ENCODE peak calls at places on chromosomes 13 and 19, in seven cellular contexts. O is AG09319; T is CD8-positive, alpha-beta T cell; M is cardiac fibroblast; R is IMR-90; I is left lung; S is NB4. K is an unnamed sample.

GRCh38 chr13:49791214-49791752 is 1.2 kb downstream of the KPNA3 start:
- DNase-seq in O (no peak), T (peak), M (peak), R (peak), I (no peak), S (peak), K (peak)

GRCh38 chr13:26601669-26602068 is 44.2 kb downstream of the WASF3 start:
- DNase-seq in O (no peak), T (no peak), M (peak), R (peak), I (no peak), S (peak), K (peak)

GRCh38 chr19:30512748-30513389 is 140.7 kb downstream of the ZNF536 start:
- DNase-seq in O (no peak), T (no peak), M (no peak), R (no peak), I (no peak), S (no peak), K (no peak)

GRCh38 chr19:28472111-28472510 is 740.8 kb downstream of the UQCRFS1 start:
- DNase-seq in O (no peak), T (no peak), M (peak), R (no peak), I (no peak), S (no peak), K (peak)

GRCh38 chr19:47376589-47377144 is 27.6 kb downstream of the DHX34 start:
- DNase-seq in O (no peak), T (no peak), M (no peak), R (no peak), I (no peak), S (peak), K (no peak)

GRCh38 chr19:38264486-38265212 is at the start of gene SPINT2:
- DNase-seq in O (no peak), T (peak), M (no peak), R (no peak), I (peak), S (no peak), K (no peak)

GRCh38 chr19:49125025-49125731 is 5.8 kb downstream of the PPFIA3 start:
- DNase-seq in O (no peak), T (no peak), M (no peak), R (no peak), I (no peak), S (no peak), K (no peak)

GRCh38 chr13:90445179-90445578 is 902.3 kb upstream of the MIR17HG start:
- DNase-seq in O (peak), T (no peak), M (peak), R (peak), I (no peak), S (no peak), K (peak)

GRCh38 chr13:27079421-27079958 is 92.1 kb downstream of the USP12 start:
- DNase-seq in O (peak), T (no peak), M (peak), R (peak), I (no peak), S (peak), K (peak)

GRCh38 chr19:12721656-12722565 is 1.8 kb downstream of the TNPO2 start:
- DNase-seq in O (peak), T (peak), M (peak), R (peak), I (peak), S (peak), K (peak)

GRCh38 chr19:30667227-30667626 is 295.0 kb downstream of the ZNF536 start:
- DNase-seq in O (no peak), T (no peak), M (no peak), R (no peak), I (no peak), S (no peak), K (no peak)

GRCh38 chr19:15358918-15359317 is 20.7 kb downstream of the AKAP8 start:
- DNase-seq in O (no peak), T (no peak), M (peak), R (peak), I (no peak), S (no peak), K (peak)

GRCh38 chr19:46515879-46516350 is 20.2 kb upstream of the PNMA8B start:
- DNase-seq in O (no peak), T (peak), M (peak), R (peak), I (no peak), S (peak), K (peak)

GRCh38 chr13:42720116-42720857 is 61.1 kb upstream of the FAM216B start:
- DNase-seq in O (peak), T (no peak), M (peak), R (peak), I (peak), S (peak), K (peak)

GRCh38 chr13:48578516-48579166 is 45.8 kb upstream of the RCBTB2 start:
- DNase-seq in O (no peak), T (no peak), M (no peak), R (no peak), I (no peak), S (peak), K (no peak)

GRCh38 chr19:33194527-33194883 is 375 bp downstream of the LRP3 start:
- DNase-seq in O (no peak), T (no peak), M (peak), R (no peak), I (no peak), S (no peak), K (no peak)

GRCh38 chr13:43493496-43494000 is 293.2 kb downstream of the ENOX1 start:
- DNase-seq in O (no peak), T (no peak), M (no peak), R (no peak), I (no peak), S (no peak), K (no peak)

GRCh38 chr19:41649827-41650226 is 23.0 kb upstream of the CEACAM4 start:
- DNase-seq in O (no peak), T (no peak), M (peak), R (no peak), I (no peak), S (no peak), K (no peak)

GRCh38 chr13:29562762-29563161 is 32.7 kb downstream of the SLC7A1 start:
- DNase-seq in O (no peak), T (no peak), M (no peak), R (no peak), I (no peak), S (no peak), K (no peak)

GRCh38 chr13:98797456-98797855 is 45.0 kb upstream of the SLC15A1 start:
- DNase-seq in O (no peak), T (no peak), M (no peak), R (no peak), I (no peak), S (no peak), K (no peak)

GRCh38 chr13:34179481-34179880 is 361.5 kb downstream of the RFC3 start:
- DNase-seq in O (no peak), T (no peak), M (peak), R (peak), I (no peak), S (no peak), K (peak)

GRCh38 chr13:51914137-51914493 is 52.3 kb downstream of the CCDC70 start:
- DNase-seq in O (no peak), T (no peak), M (no peak), R (no peak), I (no peak), S (no peak), K (no peak)

GRCh38 chr19:13155472-13156284 is 5.5 kb downstream of the IER2 start:
- DNase-seq in O (peak), T (peak), M (peak), R (peak), I (peak), S (peak), K (peak)

GRCh38 chr13:80783926-80784325 is 443.0 kb upstream of the SPRY2 start:
- DNase-seq in O (no peak), T (no peak), M (peak), R (no peak), I (no peak), S (no peak), K (peak)

GRCh38 chr13:20118268-20119140 is 42.3 kb downstream of the GJA3 start:
- DNase-seq in O (no peak), T (peak), M (peak), R (no peak), I (peak), S (no peak), K (peak)

GRCh38 chr19:11659612-11660011 is 62.3 kb downstream of the ZNF627 start:
- DNase-seq in O (no peak), T (no peak), M (peak), R (peak), I (no peak), S (peak), K (peak)

GRCh38 chr19:53865523-53865917 is 2.2 kb upstream of the MYADM start:
- DNase-seq in O (no peak), T (peak), M (peak), R (no peak), I (no peak), S (peak), K (no peak)

GRCh38 chr13:27481766-27482165 is 31.4 kb upstream of the MTIF3 start:
- DNase-seq in O (no peak), T (no peak), M (peak), R (peak), I (peak), S (peak), K (peak)

GRCh38 chr13:112746044-112746443 is 56.2 kb downstream of the ATP11A start:
- DNase-seq in O (no peak), T (no peak), M (no peak), R (no peak), I (peak), S (no peak), K (no peak)

GRCh38 chr19:27972291-27973040 is 1240.5 kb downstream of the UQCRFS1 start:
- DNase-seq in O (no peak), T (no peak), M (peak), R (no peak), I (no peak), S (no peak), K (peak)

GRCh38 chr13:57633141-57633949 is 1.8 kb downstream of the PCDH17 start:
- DNase-seq in O (no peak), T (no peak), M (peak), R (no peak), I (peak), S (no peak), K (no peak)

GRCh38 chr19:17775245-17775927 is 19.6 kb upstream of the B3GNT3 start:
- DNase-seq in O (no peak), T (peak), M (peak), R (peak), I (no peak), S (peak), K (peak)

GRCh38 chr13:31349156-31349555 is 149.4 kb downstream of the B3GLCT start:
- DNase-seq in O (no peak), T (no peak), M (no peak), R (no peak), I (no peak), S (no peak), K (no peak)

GRCh38 chr19:14479985-14480694 is 5.0 kb upstream of the PTGER1 start:
- DNase-seq in O (no peak), T (peak), M (no peak), R (peak), I (no peak), S (peak), K (no peak)

GRCh38 chr13:90154311-90154960 is 1193.1 kb upstream of the MIR17HG start:
- DNase-seq in O (no peak), T (no peak), M (no peak), R (no peak), I (no peak), S (no peak), K (no peak)

GRCh38 chr13:27076411-27076810 is 95.2 kb downstream of the USP12 start:
- DNase-seq in O (no peak), T (no peak), M (peak), R (peak), I (no peak), S (no peak), K (peak)

GRCh38 chr19:5968431-5969373 is 9.2 kb downstream of the RANBP3 start:
- DNase-seq in O (no peak), T (no peak), M (no peak), R (no peak), I (peak), S (no peak), K (no peak)

GRCh38 chr19:40433391-40434216 is 7.8 kb upstream of the SERTAD1 start:
- DNase-seq in O (peak), T (peak), M (peak), R (peak), I (peak), S (peak), K (peak)

GRCh38 chr19:43518051-43518450 is 8.9 kb downstream of the ETHE1 start:
- DNase-seq in O (no peak), T (no peak), M (no peak), R (no peak), I (no peak), S (no peak), K (no peak)

GRCh38 chr13:50805805-50806204 is 37.7 kb downstream of the DLEU7 start:
- DNase-seq in O (no peak), T (no peak), M (peak), R (peak), I (no peak), S (peak), K (peak)
- TF ChIP-seq CTCF in O (no peak), T (no peak), M (peak), R (peak), I (no peak), S (no peak), K (no peak)

DNA sequence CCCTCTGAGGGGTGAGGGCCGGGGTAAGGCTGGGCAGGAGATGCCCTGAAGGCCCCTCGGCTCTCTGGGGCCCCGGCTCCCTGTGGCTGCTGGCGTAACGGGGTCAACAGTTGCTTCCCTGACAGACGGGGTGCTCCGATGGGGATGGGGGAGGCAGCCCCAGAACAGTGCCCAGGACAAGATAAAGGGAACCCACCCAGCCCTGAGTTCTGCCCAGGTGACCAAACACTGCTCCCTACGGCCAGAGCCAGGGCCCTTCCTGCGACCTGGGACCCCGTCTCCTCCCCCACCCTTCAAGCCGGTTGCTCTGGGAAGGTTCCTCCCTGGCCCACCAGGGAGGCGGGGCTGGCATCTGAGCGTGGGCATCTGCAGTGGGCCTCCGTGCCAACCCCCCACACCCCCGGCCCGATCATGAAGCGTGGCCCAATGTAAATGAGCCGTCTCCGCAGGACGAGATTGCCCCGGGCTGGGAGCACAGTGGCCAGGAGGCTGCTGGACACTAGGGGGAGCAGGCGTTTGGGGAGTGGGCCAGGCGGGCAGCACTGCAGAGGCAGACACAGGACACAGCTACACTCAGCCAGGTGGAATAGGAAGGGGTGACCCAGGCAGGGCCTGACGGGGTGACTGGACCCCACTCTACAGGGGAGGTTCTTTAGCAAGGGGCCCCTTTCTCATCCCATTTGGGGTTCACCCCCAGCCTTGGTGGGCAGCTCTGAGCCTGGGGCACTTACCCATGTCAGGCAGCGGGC is 1.1 kb upstream of the NKPD1 start:
- DNase-seq in O (no peak), T (no peak), M (peak), R (peak), I (no peak), S (no peak), K (peak)
- TF ChIP-seq CTCF in O (peak), T (no peak), M (peak), R (peak), I (peak), S (peak), K (peak)

GRCh38 chr19:58518261-58519086 is 1.1 kb downstream of the ZBTB45 start:
- DNase-seq in O (no peak), T (no peak), M (peak), R (no peak), I (no peak), S (peak), K (no peak)

GRCh38 chr19:58515259-58515658 is 3.5 kb upstream of the SLC27A5 start:
- DNase-seq in O (no peak), T (no peak), M (no peak), R (no peak), I (no peak), S (no peak), K (no peak)

GRCh38 chr19:58516246-58516836 is 3.3 kb downstream of the ZBTB45 start:
- DNase-seq in O (no peak), T (no peak), M (no peak), R (no peak), I (no peak), S (no peak), K (no peak)

GRCh38 chr19:58519087-58519354 is 589 bp downstream of the ZBTB45 start:
- DNase-seq in O (peak), T (peak), M (peak), R (peak), I (peak), S (peak), K (peak)

DNA sequence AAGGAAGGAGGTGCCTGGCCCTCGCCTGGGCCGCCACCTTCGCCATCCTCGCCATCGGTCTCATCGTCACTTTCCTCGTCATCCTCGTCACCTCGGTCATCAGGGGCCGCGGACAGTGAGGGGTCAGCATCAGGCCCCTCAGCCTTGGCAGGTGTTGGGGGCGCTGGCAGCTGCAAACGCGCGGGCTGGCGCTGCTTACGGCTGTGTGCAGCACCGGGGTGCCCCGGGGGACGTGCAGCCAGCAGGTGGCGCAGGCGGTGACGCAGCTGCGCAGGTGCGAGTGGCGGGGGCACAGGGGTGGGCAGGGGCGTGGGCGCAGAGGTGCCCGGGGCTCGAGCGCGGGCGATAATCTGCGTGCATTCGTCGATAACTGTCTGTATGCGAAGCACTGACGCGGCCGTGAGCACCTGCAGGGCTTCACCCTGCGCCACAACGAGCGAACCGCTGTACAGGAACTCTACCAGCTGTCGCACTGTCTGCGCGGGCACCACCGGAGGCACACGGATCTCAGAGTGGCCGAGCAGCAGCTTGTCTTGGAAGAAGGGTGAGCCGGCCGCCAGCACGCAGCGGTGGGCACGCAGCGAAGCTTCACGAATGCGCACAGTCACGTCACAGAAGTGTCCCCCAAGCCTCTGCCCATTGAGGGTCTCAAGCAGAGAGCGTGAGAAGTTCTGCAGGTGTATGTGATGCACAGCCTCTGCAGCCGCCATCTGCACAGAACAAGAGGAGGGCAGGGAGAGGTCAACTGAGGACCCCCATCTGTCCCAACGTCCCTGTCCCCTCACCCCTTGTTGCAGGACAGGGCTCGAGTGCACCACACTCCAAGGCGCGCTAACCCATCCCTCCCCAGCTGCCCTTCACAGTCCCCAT is 2.4 kb downstream of the ZBTB45 start:
- DNase-seq in O (no peak), T (no peak), M (no peak), R (no peak), I (no peak), S (no peak), K (no peak)
- TF ChIP-seq CTCF in O (no peak), T (no peak), M (no peak), R (no peak), I (no peak), S (peak), K (no peak)

GRCh38 chr19:3603121-3603841 is 3.4 kb downstream of the TBXA2R start:
- DNase-seq in O (no peak), T (no peak), M (no peak), R (no peak), I (no peak), S (no peak), K (no peak)

GRCh38 chr19:3599776-3600183 is 6.9 kb downstream of the TBXA2R start:
- DNase-seq in O (no peak), T (no peak), M (no peak), R (no peak), I (no peak), S (no peak), K (no peak)

GRCh38 chr19:3604987-3605343 is 1.7 kb downstream of the TBXA2R start:
- DNase-seq in O (no peak), T (peak), M (no peak), R (no peak), I (no peak), S (peak), K (no peak)

GRCh38 chr19:3604227-3604986 is 2.3 kb downstream of the TBXA2R start:
- DNase-seq in O (no peak), T (no peak), M (no peak), R (no peak), I (no peak), S (no peak), K (no peak)

DNA sequence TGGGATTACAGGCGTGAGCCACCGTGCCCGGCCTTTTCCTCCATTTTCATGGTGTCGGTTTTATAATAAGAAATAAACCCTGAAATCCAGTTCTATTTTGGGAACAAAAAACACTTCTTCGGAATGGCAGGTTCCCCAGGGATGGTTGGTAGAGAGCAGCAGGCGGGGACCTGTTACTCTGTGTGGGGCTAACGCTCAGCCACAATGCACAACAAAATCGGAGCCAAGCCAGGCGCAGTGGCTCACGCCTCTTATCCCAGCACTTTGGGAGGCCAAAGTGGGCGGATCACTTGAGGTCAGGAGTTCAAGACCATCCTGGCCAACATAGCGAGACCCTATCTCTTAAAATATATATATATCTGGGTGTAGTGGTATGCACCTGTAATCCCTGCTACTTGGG is 5.7 kb downstream of the TBXA2R start:
- DNase-seq in O (no peak), T (no peak), M (no peak), R (no peak), I (no peak), S (no peak), K (no peak)
- TF ChIP-seq CTCF in O (no peak), T (no peak), M (no peak), R (no peak), I (no peak), S (no peak), K (no peak)